ENCODE peak calls at places on chromosomes 16 and 17, in ten cellular contexts. I is adipocyte; K is brain microvascular endothelial cell; A is IMR-90; R is effector memory CD4-positive, alpha-beta T cell; U is transverse colon; T is WERI-Rb-1; D is CD4-positive, alpha-beta memory T cell; P is spleen; Z is PC-9. O is an unnamed sample. For H3K36me3, the result is how much of the 10 kb centered on the place peaks cover.

GRCh38 chr17:14919049-14919545 is 346.0 kb downstream of the PMP22 start:
- DNase-seq in I (no peak), K (no peak), A (no peak), R (no peak), U (no peak), T (no peak), D (no peak), P (no peak), Z (no peak), O (no peak)

GRCh38 chr16:85746431-85747227 is 4.3 kb downstream of the C16orf74 start:
- DNase-seq in I (no peak), K (no peak), A (peak), R (no peak), U (peak), T (no peak), D (no peak), P (no peak), Z (peak), O (no peak)

GRCh38 chr17:5097101-5097834 is 14.4 kb downstream of the ZNF232 start:
- DNase-seq in I (no peak), K (no peak), A (no peak), R (no peak), U (peak), T (peak), D (peak), P (peak), Z (no peak), O (peak)

GRCh38 chr17:45170976-45171337 is 9.3 kb downstream of the HEXIM2 start:
- DNase-seq in I (peak), K (peak), A (peak), R (no peak), U (peak), T (no peak), D (no peak), P (no peak), Z (peak), O (peak)

GRCh38 chr17:29930399-29931010 is 477 bp upstream of the SSH2 start:
- DNase-seq in I (peak), K (no peak), A (peak), R (no peak), U (peak), T (no peak), D (no peak), P (no peak), Z (no peak), O (no peak)

GRCh38 chr17:65723356-65723928 is 162.0 kb upstream of the AXIN2 start:
- DNase-seq in I (peak), K (no peak), A (peak), R (no peak), U (no peak), T (no peak), D (no peak), P (no peak), Z (no peak), O (no peak)

GRCh38 chr17:40341808-40342574 is 22.5 kb downstream of the GJD3 start:
- DNase-seq in I (peak), K (peak), A (peak), R (no peak), U (peak), T (peak), D (no peak), P (peak), Z (peak), O (peak)

GRCh38 chr17:71855000-71855399 is 265.8 kb upstream of the SOX9 start:
- DNase-seq in I (no peak), K (no peak), A (no peak), R (no peak), U (no peak), T (no peak), D (no peak), P (no peak), Z (no peak), O (no peak)

GRCh38 chr17:14515015-14515414 is 214.1 kb downstream of the HS3ST3B1 start:
- DNase-seq in I (no peak), K (no peak), A (no peak), R (no peak), U (no peak), T (no peak), D (no peak), P (no peak), Z (no peak), O (no peak)

GRCh38 chr17:71709271-71709670 is 411.5 kb upstream of the SOX9 start:
- DNase-seq in I (no peak), K (no peak), A (peak), R (no peak), U (no peak), T (no peak), D (no peak), P (no peak), Z (no peak), O (no peak)

GRCh38 chr17:45708707-45709290 is 75.3 kb upstream of the CRHR1 start:
- DNase-seq in I (no peak), K (no peak), A (no peak), R (no peak), U (no peak), T (no peak), D (no peak), P (no peak), Z (no peak), O (no peak)

GRCh38 chr17:10261098-10261497 is 62.7 kb upstream of the GAS7 start:
- DNase-seq in I (no peak), K (no peak), A (no peak), R (no peak), U (no peak), T (no peak), D (no peak), P (no peak), Z (no peak), O (no peak)

GRCh38 chr16:356756-357155 is 4.2 kb upstream of the AXIN1 start:
- DNase-seq in I (no peak), K (no peak), A (no peak), R (no peak), U (no peak), T (no peak), D (no peak), P (no peak), Z (no peak), O (peak)

GRCh38 chr17:58337600-58338453 is 9.2 kb upstream of the TSPOAP1 start:
- DNase-seq in I (peak), K (peak), A (peak), R (peak), U (peak), T (peak), D (peak), P (peak), Z (no peak), O (peak)

GRCh38 chr17:43003542-43004172 is 2.9 kb upstream of the IFI35 start:
- DNase-seq in I (no peak), K (no peak), A (peak), R (no peak), U (no peak), T (no peak), D (no peak), P (no peak), Z (peak), O (no peak)

GRCh38 chr16:58507963-58508670 is 7.2 kb upstream of the SETD6 start:
- DNase-seq in I (no peak), K (no peak), A (no peak), R (no peak), U (no peak), T (no peak), D (no peak), P (no peak), Z (no peak), O (peak)

GRCh38 chr17:34114174-34114573 is 140.9 kb upstream of the CCL2 start:
- DNase-seq in I (no peak), K (no peak), A (no peak), R (no peak), U (no peak), T (no peak), D (no peak), P (no peak), Z (no peak), O (no peak)

GRCh38 chr17:82258555-82258954 is 14.9 kb downstream of the CSNK1D start:
- DNase-seq in I (no peak), K (no peak), A (no peak), R (no peak), U (no peak), T (no peak), D (no peak), P (no peak), Z (no peak), O (no peak)

GRCh38 chr17:53134546-53134945 is 688.2 kb upstream of the KIF2B start:
- DNase-seq in I (no peak), K (no peak), A (no peak), R (no peak), U (no peak), T (no peak), D (no peak), P (no peak), Z (no peak), O (no peak)

GRCh38 chr17:76716146-76716833 is 5.5 kb upstream of the MXRA7 start:
- DNase-seq in I (peak), K (peak), A (peak), R (peak), U (no peak), T (peak), D (peak), P (peak), Z (no peak), O (no peak)

GRCh38 chr16:3173892-3174617 is 13.9 kb upstream of the OR1F1 start:
- DNase-seq in I (no peak), K (no peak), A (no peak), R (no peak), U (no peak), T (peak), D (no peak), P (peak), Z (no peak), O (peak)

GRCh38 chr16:3214904-3215600 is 19.9 kb downstream of the ZNF200 start:
- DNase-seq in I (no peak), K (no peak), A (no peak), R (no peak), U (no peak), T (no peak), D (peak), P (no peak), Z (no peak), O (no peak)

GRCh38 chr16:67940436-67941089 is 3.4 kb downstream of the LCAT start:
- DNase-seq in I (no peak), K (no peak), A (no peak), R (no peak), U (no peak), T (no peak), D (no peak), P (no peak), Z (no peak), O (no peak)

GRCh38 chr16:79707867-79708266 is 107.3 kb upstream of the MAF start:
- DNase-seq in I (no peak), K (peak), A (no peak), R (no peak), U (peak), T (no peak), D (no peak), P (no peak), Z (no peak), O (no peak)

GRCh38 chr16:18983565-18984424 is at the start of gene TMC7:
- DNase-seq in I (peak), K (peak), A (peak), R (no peak), U (peak), T (peak), D (no peak), P (peak), Z (peak), O (peak)

GRCh38 chr16:4372578-4373355 is 1.1 kb downstream of the VASN start:
- DNase-seq in I (peak), K (peak), A (peak), R (no peak), U (no peak), T (no peak), D (no peak), P (peak), Z (no peak), O (no peak)

GRCh38 chr17:31499771-31500554 is 108.5 kb downstream of the RAB11FIP4 start:
- DNase-seq in I (peak), K (peak), A (peak), R (no peak), U (peak), T (peak), D (no peak), P (peak), Z (peak), O (peak)

GRCh38 chr17:74512041-74512440 is 19.2 kb downstream of the CD300LB start:
- DNase-seq in I (no peak), K (no peak), A (no peak), R (no peak), U (no peak), T (no peak), D (no peak), P (no peak), Z (no peak), O (no peak)

GRCh38 chr16:1356061-1356900 is 4.5 kb downstream of the GNPTG start:
- DNase-seq in I (no peak), K (no peak), A (no peak), R (no peak), U (no peak), T (no peak), D (no peak), P (no peak), Z (no peak), O (no peak)

GRCh38 chr17:59427425-59427921 is 96.0 kb downstream of the YPEL2 start:
- DNase-seq in I (peak), K (peak), A (peak), R (no peak), U (no peak), T (no peak), D (no peak), P (no peak), Z (no peak), O (no peak)

GRCh38 chr16:89417352-89417751 is 73.0 kb downstream of the ANKRD11 start:
- DNase-seq in I (no peak), K (no peak), A (no peak), R (no peak), U (no peak), T (no peak), D (no peak), P (no peak), Z (no peak), O (no peak)
- H3K36me3 ChIP-seq in I (under half), K (under half), A (under half), R (under half), U (under half), T (under half), D (under half), P (under half), Z (under half), O (under half)

GRCh38 chr17:64575431-64575830 is 68.7 kb downstream of the CEP95 start:
- DNase-seq in I (peak), K (no peak), A (no peak), R (no peak), U (no peak), T (no peak), D (no peak), P (no peak), Z (no peak), O (no peak)

GRCh38 chr17:64573214-64573613 is 66.4 kb downstream of the CEP95 start:
- DNase-seq in I (no peak), K (no peak), A (no peak), R (no peak), U (no peak), T (no peak), D (no peak), P (no peak), Z (no peak), O (no peak)

GRCh38 chr17:64574646-64575045 is 67.9 kb downstream of the CEP95 start:
- DNase-seq in I (peak), K (no peak), A (no peak), R (no peak), U (no peak), T (no peak), D (no peak), P (no peak), Z (no peak), O (no peak)

DNA sequence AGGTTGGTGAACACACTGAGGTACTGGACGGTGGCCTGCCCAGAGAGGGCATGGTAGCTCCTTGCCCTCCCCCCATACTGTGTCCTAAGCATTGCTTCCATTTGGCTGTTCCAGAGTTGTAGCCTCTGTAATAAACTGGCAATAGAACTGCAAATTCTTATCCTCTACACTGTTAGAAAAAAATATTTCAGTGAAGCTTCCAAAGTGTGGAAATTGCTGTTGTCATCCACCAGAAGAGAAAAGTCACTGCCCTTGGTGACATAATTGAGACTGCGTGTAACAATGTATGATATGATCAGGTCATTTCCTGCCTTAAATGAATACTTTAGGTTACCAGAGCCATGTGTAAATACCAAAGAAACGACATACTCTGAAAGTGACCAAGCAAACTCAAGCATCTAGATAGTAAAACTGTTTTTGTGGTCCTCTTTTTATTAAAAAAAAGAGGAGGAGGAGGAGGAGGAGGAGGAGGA is 65.9 kb downstream of the CEP95 start:
- DNase-seq in I (peak), K (peak), A (peak), R (no peak), U (no peak), T (no peak), D (peak), P (no peak), Z (no peak), O (no peak)
- H3K36me3 ChIP-seq in I (under half), K (half or more), A (under half), R (under half), U (under half), T (under half), D (under half), P (under half), Z (half or more), O (under half)

DNA sequence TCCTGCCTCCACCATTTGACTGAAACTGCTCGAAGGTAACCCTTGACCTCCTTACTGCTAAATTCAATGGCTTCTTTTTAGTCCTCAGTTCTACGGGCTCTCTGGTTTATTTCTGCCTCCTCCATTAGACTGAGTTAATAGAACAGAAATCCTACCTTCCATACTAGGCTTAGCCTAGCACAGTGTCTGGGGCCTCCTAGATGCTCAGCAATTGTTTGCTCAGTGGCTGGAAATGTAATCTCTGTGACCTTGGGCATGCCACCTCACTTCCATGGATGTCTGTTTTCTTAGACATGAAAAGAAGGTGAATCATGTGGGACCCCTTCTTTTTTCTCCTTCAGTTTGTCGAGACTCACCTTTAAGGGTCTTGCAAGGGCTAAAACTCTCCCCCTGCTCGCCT is 19.7 kb downstream of the NXPH3 start:
- DNase-seq in I (no peak), K (no peak), A (no peak), R (no peak), U (no peak), T (no peak), D (no peak), P (no peak), Z (no peak), O (no peak)
- H3K36me3 ChIP-seq in I (half or more), K (under half), A (under half), R (under half), U (under half), T (under half), D (under half), P (under half), Z (under half), O (under half)

DNA sequence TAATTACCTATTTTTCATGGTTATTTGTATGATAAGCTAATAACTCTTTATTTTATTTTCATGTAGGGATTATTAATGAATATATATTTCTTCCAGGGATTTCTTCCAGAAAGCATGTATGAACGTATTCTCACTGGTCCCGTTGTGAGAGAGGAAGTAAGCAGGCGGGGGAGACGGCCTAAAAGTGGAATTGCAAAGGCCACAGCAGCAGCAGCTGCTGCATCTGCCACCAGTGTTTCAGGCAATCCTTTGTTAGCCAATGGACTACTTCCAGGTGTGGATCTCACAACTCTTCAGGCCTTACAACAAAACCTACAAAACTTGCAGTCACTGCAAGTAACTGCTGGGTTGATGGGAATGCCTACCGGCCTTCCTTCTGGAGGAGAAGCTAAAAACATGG is 110.3 kb upstream of the RBL2 start:
- DNase-seq in I (no peak), K (no peak), A (no peak), R (no peak), U (no peak), T (no peak), D (no peak), P (no peak), Z (no peak), O (no peak)
- H3K36me3 ChIP-seq in I (half or more), K (under half), A (under half), R (under half), U (under half), T (under half), D (under half), P (under half), Z (under half), O (under half)

GRCh38 chr16:89954462-89954861 is 5.9 kb downstream of the DEF8 start:
- DNase-seq in I (no peak), K (no peak), A (no peak), R (no peak), U (no peak), T (no peak), D (no peak), P (no peak), Z (no peak), O (no peak)

GRCh38 chr16:89956511-89957213 is 8.1 kb downstream of the DEF8 start:
- DNase-seq in I (no peak), K (no peak), A (no peak), R (no peak), U (no peak), T (no peak), D (no peak), P (peak), Z (no peak), O (no peak)

GRCh38 chr16:89953671-89954406 is 5.3 kb downstream of the DEF8 start:
- DNase-seq in I (no peak), K (no peak), A (no peak), R (no peak), U (no peak), T (no peak), D (no peak), P (no peak), Z (no peak), O (no peak)

GRCh38 chr16:89957214-89957785 is 8.7 kb downstream of the DEF8 start:
- DNase-seq in I (no peak), K (no peak), A (no peak), R (no peak), U (no peak), T (no peak), D (no peak), P (peak), Z (no peak), O (no peak)

DNA sequence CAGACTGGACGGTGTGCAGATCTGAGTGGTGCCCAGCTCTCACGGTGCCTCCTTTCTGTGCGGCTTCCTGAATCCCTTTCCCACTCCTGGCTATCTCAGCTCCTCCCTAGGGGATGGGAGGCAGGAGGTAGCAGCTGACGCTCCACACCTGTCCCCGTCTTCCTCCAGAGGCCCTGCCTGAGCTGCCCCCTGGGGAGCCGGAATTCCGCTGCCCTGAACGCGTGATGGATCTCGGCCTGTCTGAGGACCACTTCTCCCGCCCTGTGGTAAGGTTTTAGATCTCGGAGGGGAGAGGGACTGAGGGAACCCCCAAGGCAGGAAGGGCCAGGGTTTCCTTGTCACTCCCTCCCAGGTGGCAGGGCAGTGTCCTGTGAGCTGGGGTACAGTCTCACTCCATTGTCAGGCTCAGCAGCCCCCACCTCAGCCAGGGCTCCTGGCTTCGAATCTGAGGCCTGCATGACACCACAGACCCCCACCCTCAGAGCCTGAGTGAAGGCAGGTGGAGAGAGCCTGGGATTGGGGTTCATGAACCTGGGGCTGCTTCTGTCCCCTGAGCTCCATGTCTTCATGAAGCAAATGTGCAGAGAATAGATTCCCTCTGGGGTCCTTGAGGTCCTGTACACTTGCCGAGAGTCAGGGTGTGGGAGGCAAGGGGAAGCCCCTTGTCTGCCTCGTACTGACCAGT is 6.6 kb downstream of the DEF8 start:
- DNase-seq in I (no peak), K (no peak), A (no peak), R (no peak), U (no peak), T (no peak), D (no peak), P (no peak), Z (no peak), O (no peak)
- H3K36me3 ChIP-seq in I (under half), K (under half), A (under half), R (under half), U (under half), T (under half), D (under half), P (under half), Z (under half), O (under half)

O was measured in kidney.